ENCODE peak calls at places on chromosomes 7 and 10, in four cellular contexts. B is H9, G is fibroblast of lung, K is PC-3. L is an unnamed sample.

GRCh38 chr7:30379131-30379530 is 94.7 kb downstream of the ZNRF2 start:
- DNase-seq in K (no peak), G (peak; percentile 42), B (no peak), L (no peak)

GRCh38 chr10:121310151-121310711 is 288.0 kb downstream of the FGFR2 start:
- DNase-seq in G (peak; percentile 32), B (no peak), K (no peak), L (no peak)

GRCh38 chr7:50502947-50503346 is 52.8 kb upstream of the FIGNL1 start:
- DNase-seq in K (no peak), G (peak; percentile 21), B (no peak), L (peak; percentile 24)

GRCh38 chr7:17660116-17660515 is 280.2 kb downstream of the SNX13 start:
- DNase-seq in G (peak; percentile 81), K (no peak), B (no peak), L (peak; percentile 78)

GRCh38 chr10:31051703-31052102 is 20.0 kb upstream of the ZNF438 start:
- DNase-seq in K (peak; percentile 55), B (no peak), G (peak; percentile 62), L (no peak)

GRCh38 chr7:157844611-157845010 is 507.8 kb downstream of the DNAJB6 start:
- DNase-seq in K (no peak), B (no peak), G (no peak), L (no peak)

GRCh38 chr7:142508251-142508650 is 241.0 kb upstream of the PRSS1 start:
- DNase-seq in B (no peak), G (no peak), K (peak; percentile 93), L (no peak)

GRCh38 chr7:131157530-131158243 is 170.0 kb upstream of the MKLN1 start:
- DNase-seq in K (no peak), B (no peak), G (peak; percentile 44), L (peak; percentile 29)

GRCh38 chr10:69451784-69452251 is 553 bp downstream of the TSPAN15 start:
- DNase-seq in G (no peak), B (peak; percentile 78), K (peak; percentile 85), L (no peak)

GRCh38 chr10:131021246-131021895 is 290.1 kb downstream of the TCERG1L start:
- DNase-seq in K (no peak), B (no peak), G (no peak), L (no peak)

GRCh38 chr7:30062587-30062986 is 34.4 kb downstream of the PLEKHA8 start:
- DNase-seq in K (peak; percentile 42), G (peak; percentile 27), B (no peak), L (peak; percentile 77)

GRCh38 chr10:44437837-44438752 is 53.2 kb upstream of the CXCL12 start:
- DNase-seq in G (no peak), B (no peak), K (no peak), L (peak; percentile 8)

GRCh38 chr7:130349911-130350782 is 5.5 kb downstream of the CPA5 start:
- DNase-seq in G (no peak), B (no peak), K (no peak), L (peak; percentile 16)

GRCh38 chr7:45985902-45986301 is 64.8 kb upstream of the IGFBP3 start:
- DNase-seq in K (peak; percentile 46), G (peak; percentile 76), B (no peak), L (peak; percentile 32)

DNA sequence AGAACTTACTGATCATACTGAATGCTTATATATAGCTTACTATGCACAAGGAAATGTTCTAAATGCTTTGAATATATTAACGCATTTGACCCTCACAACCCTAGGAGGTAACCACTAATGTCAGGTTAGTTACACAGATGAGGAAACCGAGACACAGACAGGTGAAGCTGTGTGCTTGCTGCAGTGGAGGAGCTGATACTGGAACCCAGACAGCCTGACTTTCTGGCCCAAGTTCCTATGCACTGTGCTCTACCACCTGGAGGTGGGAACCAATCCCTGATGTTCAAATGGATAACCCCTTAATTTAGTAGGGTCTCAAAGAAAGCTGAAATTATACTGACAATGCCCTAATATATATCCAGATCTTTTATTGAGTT is 119.6 kb downstream of the SORBS1 start:
- DNase-seq in K (no peak), G (no peak), B (no peak), L (no peak)
- H3K4me1 ChIP-seq in K (peaks cover 16% of the 10 kb centered on the region), G (peaks cover 5% of the 10 kb centered on the region), B (no peaks in the 10 kb centered on the region), L (peaks cover 18% of the 10 kb centered on the region)

GRCh38 chr10:104831272-104831671 is 190.2 kb downstream of the SORCS3 start:
- DNase-seq in G (no peak), B (no peak), K (no peak), L (no peak)
- H3K9ac ChIP-seq in G (no peak overlapping the region), B (no peak overlapping the region), K (no peak overlapping the region), L (no peak overlapping the region)

GRCh38 chr10:96288151-96288621 is 16.0 kb upstream of the DNTT start:
- DNase-seq in B (no peak), K (no peak), G (no peak), L (no peak)
- H3K9me3 ChIP-seq in B (no peaks in the 10 kb centered on the region), K (no peaks in the 10 kb centered on the region), G (no peaks in the 10 kb centered on the region), L (no peaks in the 10 kb centered on the region)

GRCh38 chr7:76356115-76356514 is 2.7 kb downstream of the YWHAG start:
- DNase-seq in B (no peak), G (no peak), K (peak; percentile 27), L (no peak)
- H3K4me1 ChIP-seq in B (peaks cover 5% of the 10 kb centered on the region), G (peaks cover 2% of the 10 kb centered on the region), K (peaks cover 24% of the 10 kb centered on the region), L (peaks cover 52% of the 10 kb centered on the region)

DNA sequence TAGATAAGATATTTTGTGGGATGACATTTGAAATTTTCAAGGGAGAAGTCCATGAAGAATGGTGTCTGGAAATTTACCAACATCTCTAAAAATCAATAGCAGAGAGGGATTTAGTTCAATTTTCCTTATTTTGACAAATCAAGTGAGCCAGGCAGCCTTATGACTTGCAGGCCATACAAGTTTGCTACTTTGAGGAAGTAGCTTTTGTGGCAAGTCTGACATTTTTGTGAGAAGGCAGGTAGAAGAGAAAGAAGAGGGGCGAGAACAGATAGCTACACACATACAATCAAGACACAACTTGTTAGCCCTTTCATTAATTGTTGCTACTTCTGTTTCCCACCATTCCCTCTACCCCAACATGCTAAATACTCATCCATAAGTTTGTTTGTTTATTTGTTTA is 74.5 kb upstream of the OIT3 start:
- DNase-seq in K (no peak), B (no peak), G (no peak), L (no peak)
- H3K9ac ChIP-seq in K (no peak overlapping the region), B (no peak overlapping the region), G (no peak overlapping the region), L (no peak overlapping the region)

GRCh38 chr7:4216016-4216415 is 466.1 kb upstream of the FOXK1 start:
- DNase-seq in G (no peak), B (no peak), K (peak; percentile 26), L (no peak)

GRCh38 chr7:4215176-4215720 is 466.8 kb upstream of the FOXK1 start:
- DNase-seq in B (no peak), G (no peak), K (no peak), L (no peak)

GRCh38 chr7:4221043-4221442 is 461.1 kb upstream of the FOXK1 start:
- DNase-seq in K (no peak), G (no peak), B (no peak), L (no peak)

GRCh38 chr7:4218481-4218880 is 463.6 kb upstream of the FOXK1 start:
- DNase-seq in K (no peak), G (no peak), B (no peak), L (no peak)

DNA sequence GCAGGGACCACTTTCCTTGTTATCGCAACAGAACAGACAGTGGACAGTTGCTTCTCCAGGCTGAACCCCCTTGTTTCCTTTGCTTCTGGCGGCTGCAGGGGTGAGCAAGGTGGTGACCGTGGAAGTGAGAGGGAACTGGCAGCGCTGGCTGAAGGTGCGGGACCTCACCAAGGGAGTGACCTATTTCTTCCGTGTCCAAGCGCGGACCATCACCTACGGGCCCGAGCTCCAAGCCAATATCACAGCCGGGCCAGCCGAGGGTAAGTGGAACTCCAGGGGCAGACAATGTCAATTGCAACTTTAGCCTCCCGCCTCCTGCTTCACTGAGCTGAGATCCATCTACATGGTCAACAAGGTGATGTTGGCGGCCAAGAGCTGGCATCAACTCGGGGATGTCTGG is 462.1 kb upstream of the FOXK1 start:
- DNase-seq in G (no peak), K (no peak), B (no peak), L (no peak)
- H3K9me3 ChIP-seq in G (no peaks in the 10 kb centered on the region), K (no peaks in the 10 kb centered on the region), B (no peaks in the 10 kb centered on the region), L (no peaks in the 10 kb centered on the region)